ENCODE peak calls at places on chromosome 4, in ten cellular contexts. Q, X, D, N, U, W, V, Y, G and M are unnamed samples. For H3K9me3 and H3K4me1, the result is how much of the 10 kb centered on the place peaks cover.

GRCh38 chr4:23878912-23879732 is 10.7 kb downstream of the PPARGC1A start:
- DNase-seq in G (no peak), D (no peak), Q (peak), V (no peak), N (no peak), W (no peak), Y (peak), X (no peak), U (no peak), M (no peak)

GRCh38 chr4:137651128-137651527 is 118.8 kb upstream of the PCDH18 start:
- DNase-seq in X (no peak), W (no peak), Y (peak), U (no peak), D (no peak), Q (peak), N (no peak), V (no peak), G (no peak), M (no peak)

GRCh38 chr4:41241919-41242318 is 14.8 kb upstream of the UCHL1 start:
- DNase-seq in Y (no peak), Q (no peak), X (no peak), N (no peak), G (no peak), U (no peak), W (no peak), V (no peak), D (no peak), M (no peak)

GRCh38 chr4:18021470-18021719 is 160 bp downstream of the LCORL start:
- DNase-seq in Y (peak), V (no peak), U (no peak), D (no peak), G (no peak), W (no peak), Q (no peak), X (no peak), N (no peak), M (no peak)

GRCh38 chr4:116599859-116600258 is 485.5 kb downstream of the TRAM1L1 start:
- DNase-seq in U (peak), X (no peak), V (peak), G (no peak), Y (no peak), D (no peak), W (peak), Q (no peak), N (no peak), M (no peak)

GRCh38 chr4:13455411-13455810 is 28.7 kb downstream of the RAB28 start:
- DNase-seq in G (no peak), N (no peak), D (no peak), U (no peak), X (no peak), Y (peak), W (no peak), V (no peak), Q (no peak), M (no peak)

GRCh38 chr4:172573899-172574298 is 594.7 kb upstream of the GALNT7 start:
- DNase-seq in V (no peak), X (no peak), D (peak), Y (no peak), W (no peak), U (no peak), G (no peak), Q (no peak), N (no peak), M (no peak)

GRCh38 chr4:121923306-121923705 is 28.6 kb downstream of the TRPC3 start:
- DNase-seq in Q (no peak), X (no peak), D (no peak), V (no peak), N (no peak), U (no peak), G (no peak), Y (no peak), W (no peak), M (no peak)

GRCh38 chr4:120809518-120809917 is 113.0 kb downstream of the PRDM5 start:
- DNase-seq in N (no peak), D (no peak), V (no peak), G (no peak), Y (no peak), U (no peak), W (no peak), Q (no peak), X (no peak), M (no peak)

GRCh38 chr4:64095398-64095797 is 313.9 kb downstream of the TECRL start:
- DNase-seq in Q (no peak), U (no peak), D (no peak), W (no peak), Y (no peak), V (no peak), G (no peak), N (no peak), X (no peak), M (no peak)
- H3K9me3 ChIP-seq in Q (under half), U (under half), D (under half), W (under half), Y (under half), V (under half), G (under half), N (under half), X (under half), M (under half)

GRCh38 chr4:98185279-98185678 is 42.0 kb upstream of the STPG2 start:
- DNase-seq in G (no peak), Q (no peak), N (no peak), Y (no peak), W (no peak), V (no peak), U (no peak), D (no peak), X (no peak), M (no peak)
- TF ChIP-seq CTCF in G (no peak), Q (no peak), N (no peak), Y (no peak), W (no peak), V (no peak), U (no peak), D (no peak), X (no peak), M (no peak)

GRCh38 chr4:7212921-7213320 is 20.6 kb downstream of the SORCS2 start:
- DNase-seq in N (no peak), V (no peak), X (no peak), Q (no peak), G (no peak), Y (no peak), W (no peak), D (no peak), U (no peak), M (no peak)

GRCh38 chr4:7208509-7209451 is 16.4 kb downstream of the SORCS2 start:
- DNase-seq in Q (no peak), W (no peak), N (no peak), V (no peak), G (no peak), Y (no peak), D (no peak), X (no peak), U (no peak), M (no peak)

GRCh38 chr4:7209699-7210098 is 17.4 kb downstream of the SORCS2 start:
- DNase-seq in Y (no peak), N (no peak), D (no peak), W (no peak), G (no peak), X (no peak), V (no peak), U (no peak), Q (peak), M (peak)

GRCh38 chr4:7212101-7212674 is 19.9 kb downstream of the SORCS2 start:
- DNase-seq in N (no peak), V (no peak), D (no peak), U (no peak), W (no peak), Y (no peak), G (no peak), Q (no peak), X (no peak), M (peak)

GRCh38 chr4:7210818-7211217 is 18.5 kb downstream of the SORCS2 start:
- DNase-seq in Y (peak), G (no peak), V (peak), X (no peak), W (no peak), U (no peak), D (no peak), Q (peak), N (no peak), M (no peak)
- H3K4me1 ChIP-seq in Y (under half), G (under half), V (half or more), X (under half), W (under half), U (under half), D (under half), Q (under half), N (under half), M (under half)

DNA sequence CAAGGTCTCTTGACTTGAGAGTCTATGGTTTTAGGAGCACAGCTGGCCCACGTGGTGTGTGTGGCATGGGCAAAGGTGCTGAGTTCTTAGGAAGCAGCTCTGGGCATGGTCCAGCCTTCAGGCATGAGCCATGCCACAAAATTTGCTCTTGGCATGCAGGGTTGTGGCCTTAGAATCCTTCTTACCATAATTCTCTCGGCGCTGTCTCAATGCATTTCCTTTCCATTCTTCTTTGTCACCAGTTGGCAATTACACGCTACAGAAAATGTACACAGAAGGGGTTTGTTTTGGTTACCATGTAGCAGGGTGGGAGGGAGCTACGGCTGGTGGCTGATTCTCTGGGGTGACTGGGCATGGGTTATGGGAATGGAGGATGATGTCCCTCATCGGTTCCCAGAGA is 199.6 kb upstream of the SFRP2 start:
- DNase-seq in Y (no peak), D (no peak), N (no peak), W (no peak), V (no peak), G (no peak), Q (no peak), X (no peak), U (no peak), M (no peak)
- H3K9me3 ChIP-seq in Y (under half), D (under half), N (under half), W (under half), V (under half), G (under half), Q (under half), X (under half), U (under half), M (under half)

GRCh38 chr4:125181804-125182203 is 133.0 kb upstream of the FAT4 start:
- DNase-seq in U (no peak), W (no peak), N (no peak), X (no peak), V (no peak), D (no peak), G (no peak), Q (no peak), Y (no peak), M (no peak)
- TF ChIP-seq CTCF in U (no peak), W (no peak), N (no peak), X (no peak), V (no peak), D (no peak), G (no peak), Q (no peak), Y (no peak), M (no peak)

GRCh38 chr4:73609688-73610087 is 10.5 kb downstream of the RASSF6 start:
- DNase-seq in Q (peak), D (peak), X (no peak), V (peak), G (no peak), W (no peak), U (no peak), N (no peak), Y (peak), M (no peak)

GRCh38 chr4:73603854-73604584 is 16.2 kb downstream of the RASSF6 start:
- DNase-seq in U (no peak), N (no peak), Y (peak), Q (peak), V (peak), X (no peak), W (no peak), D (peak), G (no peak), M (no peak)

GRCh38 chr4:73608677-73609594 is 11.3 kb downstream of the RASSF6 start:
- DNase-seq in N (no peak), G (no peak), D (peak), Y (peak), W (no peak), X (no peak), V (peak), U (no peak), Q (no peak), M (no peak)

GRCh38 chr4:73606465-73606974 is 13.7 kb downstream of the RASSF6 start:
- DNase-seq in W (no peak), Y (no peak), G (no peak), V (no peak), D (no peak), X (no peak), N (no peak), U (no peak), Q (no peak), M (no peak)

GRCh38 chr4:73607375-73608026 is 12.7 kb downstream of the RASSF6 start:
- DNase-seq in D (no peak), V (peak), G (no peak), N (no peak), W (no peak), U (no peak), X (no peak), Q (no peak), Y (peak), M (no peak)
- H3K4me1 ChIP-seq in D (under half), V (half or more), G (under half), N (under half), W (under half), U (under half), X (under half), Q (under half), Y (under half), M (under half)

GRCh38 chr4:162075691-162076090 is 88.1 kb downstream of the FSTL5 start:
- DNase-seq in V (no peak), U (no peak), G (no peak), W (no peak), Q (no peak), Y (no peak), D (no peak), X (no peak), N (no peak), M (no peak)
- H3K9me3 ChIP-seq in V (under half), U (under half), G (under half), W (under half), Q (under half), Y (under half), D (under half), X (under half), N (under half), M (under half)

GRCh38 chr4:119549639-119550038 is 79.0 kb downstream of the PDE5A start:
- DNase-seq in V (no peak), D (no peak), X (no peak), Y (no peak), U (no peak), N (no peak), W (no peak), Q (no peak), G (no peak), M (no peak)

GRCh38 chr4:119550857-119551532 is 77.6 kb downstream of the PDE5A start:
- DNase-seq in Y (peak), Q (no peak), D (no peak), G (no peak), N (no peak), W (no peak), V (no peak), U (no peak), X (no peak), M (no peak)
- TF ChIP-seq CTCF in Y (no peak), Q (no peak), D (no peak), G (no peak), N (no peak), W (no peak), V (no peak), U (no peak), X (no peak), M (no peak)

DNA sequence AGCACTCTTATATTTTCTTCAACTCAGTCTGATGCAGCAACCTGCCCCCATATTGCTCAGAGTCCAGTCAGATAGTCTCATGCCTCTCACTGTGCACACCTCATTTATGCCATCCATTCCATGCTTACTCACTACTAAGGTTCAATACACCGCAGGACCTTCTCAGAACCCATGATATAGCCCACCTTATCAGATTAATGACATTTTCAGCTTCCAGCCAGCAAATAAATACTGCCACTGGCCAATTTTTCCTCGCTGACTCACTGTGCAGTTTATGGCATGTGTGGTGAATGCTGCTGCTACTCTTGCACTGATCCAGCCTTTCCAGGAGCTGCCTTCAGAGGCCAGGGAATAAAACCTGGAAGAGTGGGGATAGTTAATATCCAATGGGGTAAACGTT is 380.6 kb upstream of the SPOCK3 start:
- DNase-seq in Q (no peak), N (no peak), G (no peak), X (no peak), V (no peak), D (no peak), Y (no peak), W (no peak), U (no peak), M (no peak)
- H3K4me1 ChIP-seq in Q (under half), N (under half), G (under half), X (under half), V (under half), D (under half), Y (under half), W (under half), U (under half), M (under half)

GRCh38 chr4:97491856-97492255 is 651.4 kb downstream of the STPG2 start:
- DNase-seq in V (no peak), Q (no peak), D (no peak), N (no peak), X (no peak), G (no peak), U (no peak), Y (no peak), W (no peak), M (no peak)
- H3K9me3 ChIP-seq in V (under half), Q (under half), D (under half), N (under half), X (under half), G (under half), U (under half), Y (under half), W (under half), M (under half)